ENCODE peak calls at places on chromosomes 1 and 21, in nine cellular contexts. J is GM23338; C is foreskin keratinocyte; B is CD8-positive, alpha-beta T cell; E is brain microvascular endothelial cell; P is naive thymus-derived CD4-positive, alpha-beta T cell; D is WERI-Rb-1; N is neural progenitor cell; F is uterus. S is an unnamed sample.

GRCh38 chr1:115764541-115764940 is 4.0 kb downstream of the CASQ2 start:
- DNase-seq in C (no peak), N (peak; percentile 62), B (no peak), J (peak; percentile 67), P (no peak), E (peak; percentile 40), D (peak; percentile 25), F (no peak), S (no peak)

GRCh38 chr1:4654764-4655673 is 610 bp downstream of the AJAP1 start:
- DNase-seq in B (no peak), N (peak; percentile 85), C (no peak), F (no peak), D (no peak), P (no peak), E (no peak), J (no peak), S (no peak)

GRCh38 chr1:202148391-202148790 is 3.9 kb upstream of the ARL8A start:
- DNase-seq in N (no peak), D (no peak), B (no peak), C (no peak), F (no peak), E (no peak), J (no peak), P (no peak), S (no peak)

GRCh38 chr21:38486221-38486620 is 12.1 kb downstream of the ERG start:
- DNase-seq in E (peak; percentile 87), B (no peak), J (no peak), N (no peak), F (no peak), P (no peak), D (no peak), C (peak; percentile 95), S (no peak)

GRCh38 chr1:193402977-193403376 is 216.6 kb upstream of the B3GALT2 start:
- DNase-seq in C (no peak), F (no peak), N (no peak), P (no peak), B (no peak), D (no peak), J (no peak), E (no peak), S (no peak)

GRCh38 chr1:214341459-214341858 is 60.5 kb downstream of the SMYD2 start:
- DNase-seq in E (no peak), J (no peak), P (no peak), F (no peak), N (no peak), B (no peak), C (no peak), D (no peak), S (no peak)

GRCh38 chr1:65260851-65261473 is 48.4 kb upstream of the DNAJC6 start:
- DNase-seq in P (no peak), J (no peak), F (no peak), E (peak; percentile 78), N (no peak), D (no peak), B (no peak), C (no peak), S (no peak)

GRCh38 chr1:212368073-212368484 is 46.6 kb downstream of the PACC1 start:
- DNase-seq in C (peak; percentile 11), J (peak; percentile 89), N (peak; percentile 84), P (no peak), B (peak; percentile 22), F (no peak), E (peak; percentile 76), D (peak; percentile 66), S (no peak)

GRCh38 chr1:1629430-1630190 is 2.4 kb upstream of the MMP23B start:
- DNase-seq in J (peak; percentile 72), P (peak; percentile 55), C (no peak), F (no peak), E (no peak), N (no peak), B (peak; percentile 71), D (no peak), S (no peak)

GRCh38 chr1:40344597-40344996 is 27.5 kb upstream of the COL9A2 start:
- DNase-seq in E (peak; percentile 65), P (no peak), F (no peak), D (peak; percentile 62), J (peak; percentile 18), C (no peak), N (no peak), B (peak; percentile 9), S (peak; percentile 20)

GRCh38 chr1:106022312-106022902 is 1034.1 kb upstream of the PRMT6 start:
- DNase-seq in F (no peak), N (no peak), E (no peak), P (no peak), J (peak; percentile 55), D (no peak), C (no peak), B (no peak), S (no peak)

GRCh38 chr1:229098361-229098760 is 172.6 kb upstream of the RAB4A start:
- DNase-seq in B (no peak), E (no peak), D (no peak), P (no peak), J (no peak), N (no peak), C (no peak), F (no peak), S (no peak)

GRCh38 chr1:234545512-234546386 is 64.2 kb downstream of the IRF2BP2 start:
- DNase-seq in E (no peak), N (peak; percentile 49), C (no peak), P (no peak), D (no peak), F (no peak), J (no peak), B (no peak), S (no peak)

GRCh38 chr1:202968895-202969295 is 1.8 kb upstream of the CYB5R1 start:
- DNase-seq in E (peak; percentile 64), B (no peak), J (peak; percentile 89), N (peak; percentile 77), P (no peak), C (no peak), F (no peak), D (peak; percentile 92), S (peak; percentile 40)

GRCh38 chr1:54404939-54405880 is 984 bp downstream of the SSBP3 start:
- DNase-seq in P (peak; percentile 18), C (no peak), N (peak; percentile 71), D (peak; percentile 42), J (peak; percentile 69), B (no peak), E (no peak), F (no peak), S (no peak)

GRCh38 chr1:26724938-26725337 is 29.1 kb downstream of the ARID1A start:
- DNase-seq in D (no peak), N (peak; percentile 74), E (no peak), B (no peak), J (peak; percentile 85), F (no peak), C (no peak), P (no peak), S (no peak)

DNA sequence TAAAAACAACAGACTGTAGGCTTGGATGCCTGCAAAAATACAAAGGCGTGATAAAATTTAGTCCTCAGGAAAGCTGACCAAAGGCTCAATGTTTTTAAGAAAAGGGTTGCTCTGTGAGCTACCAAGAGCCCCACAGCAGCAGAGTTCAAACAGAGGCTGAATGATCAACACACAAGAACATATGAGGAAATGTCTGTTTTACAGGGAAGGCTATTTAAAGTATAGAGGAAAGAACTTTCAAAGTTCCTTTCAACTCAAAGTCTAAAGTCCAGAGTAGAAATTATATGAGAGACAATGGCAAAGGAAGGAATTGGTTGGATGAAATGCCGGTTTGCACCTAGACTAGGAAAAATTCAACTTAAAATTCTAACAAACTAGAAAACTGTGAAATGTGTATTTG is 8.6 kb downstream of the CLSTN1 start:
- DNase-seq in F (no peak), N (no peak), J (no peak), E (no peak), P (no peak), B (no peak), D (no peak), C (no peak), S (no peak)
- H3K27ac ChIP-seq in F (no peak overlapping the region), N (no peak overlapping the region), J (peak overlapping the region; percentile 63), E (no peak overlapping the region), P (no peak overlapping the region), B (no peak overlapping the region), D (no peak overlapping the region), C (peak overlapping the region; percentile 30), S (no peak overlapping the region)

GRCh38 chr1:77361621-77362020 is 79.8 kb downstream of the AK5 start:
- DNase-seq in P (no peak), F (no peak), E (no peak), D (no peak), J (no peak), B (no peak), C (no peak), N (no peak), S (no peak)

GRCh38 chr1:77354996-77355395 is 73.2 kb downstream of the AK5 start:
- DNase-seq in E (no peak), P (no peak), F (no peak), C (no peak), D (no peak), N (no peak), J (no peak), B (no peak), S (no peak)

GRCh38 chr1:77354536-77354935 is 72.7 kb downstream of the AK5 start:
- DNase-seq in N (no peak), C (no peak), P (no peak), B (no peak), J (no peak), E (no peak), F (no peak), D (no peak), S (no peak)

DNA sequence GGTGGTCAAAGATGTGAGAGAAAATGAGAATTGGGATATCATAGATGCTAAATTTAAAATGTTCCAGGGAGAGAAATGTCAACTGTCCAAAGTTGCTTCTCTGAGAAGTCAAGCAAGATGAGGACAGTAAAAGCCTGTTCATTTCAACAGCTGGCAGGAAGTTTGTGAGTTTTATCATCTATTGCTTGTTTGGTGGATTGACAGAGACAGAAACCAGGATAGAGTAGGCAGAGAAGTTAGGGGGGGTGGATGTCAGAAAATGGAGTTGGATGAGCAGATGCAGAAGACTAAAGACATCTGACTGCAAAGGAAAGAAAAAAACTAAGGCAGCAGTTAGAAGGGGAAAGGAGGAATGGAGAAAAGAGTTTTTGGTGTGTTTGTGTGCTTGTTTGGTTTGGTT is 78.4 kb downstream of the AK5 start:
- DNase-seq in D (no peak), E (no peak), P (no peak), N (no peak), C (no peak), F (no peak), J (no peak), B (no peak), S (no peak)
- H3K27ac ChIP-seq in D (no peak overlapping the region), E (no peak overlapping the region), P (no peak overlapping the region), N (no peak overlapping the region), C (no peak overlapping the region), F (no peak overlapping the region), J (no peak overlapping the region), B (no peak overlapping the region), S (no peak overlapping the region)

DNA sequence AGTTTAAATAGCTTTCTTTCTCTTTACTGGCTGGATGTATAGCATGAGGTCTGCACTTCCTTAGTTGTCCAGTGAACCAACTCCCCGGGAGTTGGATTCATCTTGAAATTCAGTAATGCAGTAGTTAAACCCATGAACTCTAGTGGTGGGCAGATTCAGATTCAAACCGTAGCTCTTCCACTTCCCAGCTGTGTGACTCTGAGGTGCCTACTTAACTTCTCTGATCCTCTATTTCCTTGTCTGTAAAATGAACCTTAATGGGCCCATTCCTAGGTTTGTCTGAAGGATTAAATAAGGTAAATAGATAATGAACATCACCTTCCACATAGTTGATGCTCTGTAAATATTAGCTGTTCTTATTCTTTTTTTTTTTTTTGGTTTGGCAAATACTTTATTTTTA is 16.5 kb downstream of the PIK3CD start:
- DNase-seq in N (no peak), E (no peak), P (no peak), J (no peak), D (no peak), B (no peak), F (no peak), C (no peak), S (no peak)
- H3K27ac ChIP-seq in N (no peak overlapping the region), E (no peak overlapping the region), P (peak overlapping the region; percentile 35), J (no peak overlapping the region), D (no peak overlapping the region), B (peak overlapping the region; percentile 28), F (no peak overlapping the region), C (no peak overlapping the region), S (no peak overlapping the region)

GRCh38 chr21:26964379-26964778 is 2.5 kb downstream of the ADAMTS5 start:
- DNase-seq in C (no peak), F (peak; percentile 86), D (no peak), J (peak; percentile 74), N (peak; percentile 22), B (no peak), E (no peak), P (no peak), S (peak; percentile 37)
- H3K27ac ChIP-seq in C (no peak overlapping the region), F (peak overlapping the region; percentile 94), D (no peak overlapping the region), J (no peak overlapping the region), N (no peak overlapping the region), B (no peak overlapping the region), E (no peak overlapping the region), P (no peak overlapping the region), S (peak overlapping the region; percentile 72)